ENCODE peak calls at places on chromosomes 12 and 14, in ten cellular contexts. V is spleen, A is thyroid gland, P is Peyer's patch, Q is gastrocnemius medialis, Z is breast epithelium, R is esophagus squamous epithelium, O is HCT116, L is prostate gland, B is A549. D is an unnamed sample.

GRCh38 chr12:71556881-71557280 is 106.8 kb downstream of the ZFC3H1 start:
- DNase-seq in V (no peak), A (peak), P (no peak), Q (no peak), Z (no peak), R (no peak), O (peak), L (no peak), B (peak), D (no peak)

GRCh38 chr12:113030875-113031525 is 25.5 kb upstream of the DTX1 start:
- DNase-seq in V (no peak), A (peak), P (peak), Q (no peak), Z (no peak), R (no peak), O (peak), L (peak), B (peak), D (no peak)

GRCh38 chr14:54676822-54677708 is 110.1 kb downstream of the SAMD4A start:
- DNase-seq in V (no peak), A (no peak), P (no peak), Q (no peak), Z (no peak), R (no peak), O (peak), L (no peak), B (peak), D (peak)

GRCh38 chr14:72552236-72552635 is 341.7 kb downstream of the DPF3 start:
- DNase-seq in V (no peak), A (no peak), P (no peak), Q (no peak), Z (no peak), R (no peak), O (no peak), L (no peak), B (no peak), D (no peak)

GRCh38 chr14:100900837-100901390 is 2.6 kb downstream of the RTL1 start:
- DNase-seq in V (peak), A (no peak), P (no peak), Q (no peak), Z (peak), R (no peak), O (peak), L (peak), B (peak), D (no peak)

GRCh38 chr12:108046633-108047032 is 82.5 kb upstream of the WSCD2 start:
- DNase-seq in V (no peak), A (no peak), P (no peak), Q (no peak), Z (no peak), R (no peak), O (no peak), L (no peak), B (no peak), D (peak)

GRCh38 chr14:75229576-75229922 is 49.1 kb upstream of the FOS start:
- DNase-seq in V (no peak), A (no peak), P (no peak), Q (no peak), Z (no peak), R (no peak), O (no peak), L (no peak), B (no peak), D (no peak)

GRCh38 chr12:2152134-2152533 is 99.3 kb downstream of the CACNA1C start:
- DNase-seq in V (no peak), A (no peak), P (no peak), Q (no peak), Z (no peak), R (no peak), O (no peak), L (no peak), B (no peak), D (no peak)

GRCh38 chr14:22570132-22570949 is 18.7 kb downstream of the DAD1 start:
- DNase-seq in V (no peak), A (peak), P (peak), Q (peak), Z (no peak), R (no peak), O (peak), L (peak), B (peak), D (peak)

GRCh38 chr14:39266871-39267591 is 33.3 kb downstream of the MIA2 start:
- DNase-seq in V (peak), A (peak), P (peak), Q (peak), Z (peak), R (peak), O (peak), L (peak), B (peak), D (peak)
- TF ChIP-seq POLR2A in V (no peak), A (peak), P (peak), Q (peak), Z (peak), R (no peak), O (peak), L (peak), B (peak), D (peak)

GRCh38 chr12:50924439-50925341 is 27.7 kb upstream of the HIGD1C start:
- DNase-seq in V (peak), A (peak), P (peak), Q (peak), Z (peak), R (peak), O (peak), L (peak), B (no peak), D (peak)
- TF ChIP-seq POLR2A in V (no peak), A (peak), P (no peak), Q (peak), Z (no peak), R (no peak), O (no peak), L (peak), B (no peak), D (peak)

GRCh38 chr14:61280526-61281185 is 482 bp downstream of the TMEM30B start:
- DNase-seq in V (peak), A (peak), P (peak), Q (peak), Z (peak), R (no peak), O (no peak), L (peak), B (peak), D (peak)
- TF ChIP-seq POLR2A in V (no peak), A (peak), P (peak), Q (peak), Z (no peak), R (no peak), O (no peak), L (no peak), B (peak), D (no peak)

DNA sequence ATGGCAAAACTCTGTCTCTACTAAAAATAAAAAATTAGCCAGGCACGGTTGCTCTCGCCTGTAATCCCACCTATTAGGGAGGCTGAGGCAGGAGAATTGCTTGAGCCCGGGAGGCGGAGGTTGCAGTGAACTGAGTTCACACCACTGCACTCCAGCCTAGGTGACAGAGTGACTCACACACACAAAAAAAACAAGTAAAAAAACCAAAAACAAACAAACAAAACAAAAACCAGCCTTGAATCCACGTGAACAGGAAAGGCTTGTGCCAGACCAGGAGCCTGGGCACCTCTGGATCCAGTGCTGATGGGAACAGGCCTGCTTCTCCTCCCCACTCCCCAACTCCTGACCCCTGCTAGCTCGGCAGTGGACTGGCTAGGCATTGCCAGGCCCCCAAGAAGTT is 3.5 kb downstream of the FOXN4 start:
- DNase-seq in V (no peak), A (no peak), P (no peak), Q (no peak), Z (no peak), R (no peak), O (no peak), L (no peak), B (no peak), D (no peak)
- TF ChIP-seq POLR2A in V (no peak), A (no peak), P (no peak), Q (no peak), Z (no peak), R (no peak), O (no peak), L (no peak), B (no peak), D (no peak)

GRCh38 chr12:11765817-11766794 is 116.6 kb downstream of the ETV6 start:
- DNase-seq in V (peak), A (no peak), P (peak), Q (no peak), Z (no peak), R (no peak), O (no peak), L (no peak), B (no peak), D (no peak)
- TF ChIP-seq POLR2A in V (no peak), A (no peak), P (no peak), Q (no peak), Z (no peak), R (no peak), O (no peak), L (no peak), B (no peak), D (no peak)

GRCh38 chr12:101743724-101744472 is 4.6 kb upstream of the SYCP3 start:
- DNase-seq in V (peak), A (peak), P (peak), Q (no peak), Z (no peak), R (peak), O (no peak), L (no peak), B (no peak), D (no peak)
- TF ChIP-seq POLR2A in V (no peak), A (no peak), P (no peak), Q (no peak), Z (no peak), R (no peak), O (no peak), L (no peak), B (no peak), D (no peak)

GRCh38 chr14:24172261-24172860 is 481 bp downstream of the REC8 start:
- DNase-seq in V (no peak), A (peak), P (no peak), Q (no peak), Z (no peak), R (no peak), O (no peak), L (no peak), B (no peak), D (no peak)

GRCh38 chr14:24172871-24173281 is 996 bp downstream of the REC8 start:
- DNase-seq in V (no peak), A (no peak), P (no peak), Q (no peak), Z (no peak), R (no peak), O (no peak), L (no peak), B (no peak), D (no peak)

GRCh38 chr14:24176599-24176998 is 4.7 kb downstream of the REC8 start:
- DNase-seq in V (no peak), A (no peak), P (no peak), Q (no peak), Z (no peak), R (no peak), O (no peak), L (no peak), B (no peak), D (no peak)

GRCh38 chr14:24167527-24168114 is 4.3 kb upstream of the REC8 start:
- DNase-seq in V (peak), A (no peak), P (no peak), Q (no peak), Z (no peak), R (no peak), O (no peak), L (no peak), B (no peak), D (no peak)

DNA sequence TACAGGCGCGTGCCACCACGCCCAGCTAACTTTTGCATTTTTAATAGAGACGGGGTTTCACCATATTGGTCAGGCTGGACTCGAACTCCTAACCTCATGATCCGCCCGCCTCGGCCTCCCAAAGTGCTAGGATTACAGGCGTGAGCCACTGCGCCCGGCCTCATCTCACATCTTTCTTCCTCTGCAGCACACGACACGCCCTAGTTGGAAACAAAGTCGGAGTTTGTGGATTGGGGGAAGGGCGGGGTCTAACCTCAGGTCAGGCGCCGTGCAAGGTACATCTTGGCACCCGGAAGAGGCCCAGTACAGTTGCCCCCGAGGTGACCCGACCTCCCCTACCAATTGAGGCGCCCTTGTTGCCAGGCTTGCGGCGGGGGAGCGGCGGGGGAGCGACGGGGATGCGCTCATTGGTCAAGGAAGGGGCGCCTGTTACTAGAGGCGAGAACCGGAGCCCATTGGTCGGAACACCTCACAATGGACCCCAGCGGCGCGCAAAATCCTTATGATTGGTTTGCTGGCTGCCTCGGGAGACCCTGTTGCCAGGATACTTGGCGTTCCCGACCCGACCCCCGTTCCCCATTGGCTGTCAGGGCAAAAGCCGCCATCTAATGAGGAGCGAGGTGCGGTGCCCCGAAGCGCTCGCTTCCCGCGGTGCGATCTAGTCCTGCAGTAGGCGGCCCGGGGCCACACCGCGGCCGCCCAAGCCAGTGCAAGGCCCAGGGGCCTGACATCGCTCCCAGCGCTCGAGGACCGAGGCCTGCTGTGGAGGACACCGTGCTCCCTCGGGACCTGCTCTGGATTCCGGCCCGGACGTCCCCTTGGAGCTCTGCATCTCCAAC is at the start of gene REC8:
- DNase-seq in V (peak), A (peak), P (peak), Q (peak), Z (no peak), R (no peak), O (no peak), L (peak), B (no peak), D (peak)
- TF ChIP-seq POLR2A in V (no peak), A (no peak), P (no peak), Q (no peak), Z (no peak), R (no peak), O (no peak), L (peak), B (no peak), D (no peak)

DNA sequence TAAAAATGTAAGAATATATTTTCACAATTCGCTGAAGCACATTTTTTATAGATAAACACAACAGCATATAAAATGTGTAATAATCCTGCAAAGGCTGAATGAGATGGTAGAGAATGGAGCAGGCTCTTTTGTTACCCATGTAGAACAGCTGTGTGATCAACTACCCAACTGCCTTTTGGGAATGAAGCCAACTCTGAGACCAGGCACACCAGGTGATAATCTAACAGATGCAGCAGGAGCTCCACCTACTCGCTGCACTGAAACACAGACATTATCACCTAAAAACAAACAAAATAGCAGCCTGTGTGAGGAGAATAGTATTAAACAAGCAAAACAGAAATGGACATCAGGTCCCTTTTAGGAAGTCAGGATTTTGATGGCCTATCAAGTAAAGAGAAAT is 183.3 kb downstream of the CCDC59 start:
- DNase-seq in V (no peak), A (no peak), P (no peak), Q (no peak), Z (no peak), R (no peak), O (no peak), L (no peak), B (no peak), D (no peak)
- TF ChIP-seq POLR2A in V (no peak), A (no peak), P (no peak), Q (no peak), Z (no peak), R (no peak), O (no peak), L (no peak), B (no peak), D (no peak)

GRCh38 chr12:119817944-119818343 is 59.2 kb downstream of the CIT start:
- DNase-seq in V (no peak), A (no peak), P (no peak), Q (no peak), Z (no peak), R (no peak), O (no peak), L (no peak), B (no peak), D (no peak)
- TF ChIP-seq POLR2A in V (no peak), A (no peak), P (no peak), Q (no peak), Z (no peak), R (no peak), O (no peak), L (no peak), B (no peak), D (no peak)

GRCh38 chr12:122982494-122982850 is 2.0 kb downstream of the ARL6IP4 start:
- DNase-seq in V (no peak), A (no peak), P (no peak), Q (no peak), Z (no peak), R (no peak), O (no peak), L (no peak), B (no peak), D (no peak)
- TF ChIP-seq POLR2A in V (no peak), A (no peak), P (no peak), Q (no peak), Z (no peak), R (no peak), O (no peak), L (no peak), B (no peak), D (no peak)